ENCODE peak calls at places on chromosomes 6 and 20, in eight cellular contexts. C is iris pigment epithelial cell, F is NCI-H1930, W is activated gamma-delta T cell treated with Interleukin-2 at 50 U/mL for 16 hours, Y is omental fat pad, N is A549, S is HEK293T, U is brain microvascular endothelial cell. Z is an unnamed sample.

GRCh38 chr6:362231-362923 is 29.2 kb upstream of the IRF4 start:
- DNase-seq in C (no peak), F (no peak), W (no peak), Y (no peak), N (no peak), S (no peak), U (no peak), Z (no peak)

GRCh38 chr20:34824026-34824860 is 1.2 kb downstream of the NCOA6 start:
- DNase-seq in C (peak; percentile 33), F (peak; percentile 47), W (peak; percentile 64), Y (peak; percentile 35), N (peak; percentile 80), S (peak; percentile 60), U (peak; percentile 27), Z (peak; percentile 61)

GRCh38 chr20:25394996-25395395 is 4.4 kb upstream of the ABHD12 start:
- DNase-seq in C (no peak), F (no peak), W (no peak), Y (no peak), N (no peak), S (no peak), U (no peak), Z (no peak)

GRCh38 chr6:144582939-144583613 is 297.9 kb downstream of the UTRN start:
- DNase-seq in C (peak; percentile 36), F (no peak), W (peak; percentile 31), Y (no peak), N (no peak), S (peak; percentile 19), U (no peak), Z (peak; percentile 24)

GRCh38 chr20:45983279-45983743 is 11.3 kb upstream of the ZNF335 start:
- DNase-seq in C (no peak), F (no peak), W (no peak), Y (no peak), N (no peak), S (no peak), U (no peak), Z (no peak)

GRCh38 chr6:39642300-39642699 is 82.9 kb downstream of the KIF6 start:
- DNase-seq in C (no peak), F (no peak), W (no peak), Y (no peak), N (no peak), S (no peak), U (no peak), Z (no peak)

GRCh38 chr6:24761193-24761835 is 13.4 kb upstream of the GMNN start:
- DNase-seq in C (no peak), F (no peak), W (no peak), Y (no peak), N (no peak), S (peak; percentile 25), U (no peak), Z (no peak)

GRCh38 chr6:33061987-33062386 is 11.5 kb downstream of the HLA-DPA1 start:
- DNase-seq in C (peak; percentile 28), F (no peak), W (no peak), Y (no peak), N (peak; percentile 18), S (no peak), U (no peak), Z (no peak)

GRCh38 chr6:47303383-47303782 is 6.3 kb downstream of the TNFRSF21 start:
- DNase-seq in C (no peak), F (no peak), W (no peak), Y (no peak), N (no peak), S (no peak), U (no peak), Z (no peak)

GRCh38 chr20:53088786-53089185 is 116.6 kb downstream of the TSHZ2 start:
- DNase-seq in C (no peak), F (no peak), W (no peak), Y (no peak), N (no peak), S (no peak), U (no peak), Z (no peak)

GRCh38 chr20:51799586-51799985 is 2.7 kb downstream of the SALL4 start:
- DNase-seq in C (no peak), F (no peak), W (no peak), Y (no peak), N (no peak), S (no peak), U (no peak), Z (no peak)

GRCh38 chr6:51992834-51993233 is 94.6 kb downstream of the PKHD1 start:
- DNase-seq in C (no peak), F (no peak), W (no peak), Y (no peak), N (no peak), S (no peak), U (no peak), Z (no peak)

GRCh38 chr20:4802522-4802921 is 80.8 kb downstream of the PRND start:
- DNase-seq in C (no peak), F (no peak), W (no peak), Y (no peak), N (no peak), S (no peak), U (no peak), Z (no peak)

GRCh38 chr20:43409041-43409913 is 48.4 kb upstream of the SRSF6 start:
- DNase-seq in C (peak; percentile 36), F (no peak), W (no peak), Y (no peak), N (peak; percentile 48), S (peak; percentile 50), U (peak; percentile 36), Z (peak; percentile 70)

GRCh38 chr6:144151010-144151727 is 852 bp downstream of the STX11 start:
- DNase-seq in C (no peak), F (no peak), W (peak; percentile 58), Y (no peak), N (peak; percentile 3), S (peak; percentile 39), U (no peak), Z (no peak)

GRCh38 chr6:25061289-25061945 is 125.7 kb upstream of the RIPOR2 start:
- DNase-seq in C (peak; percentile 25), F (no peak), W (no peak), Y (no peak), N (no peak), S (no peak), U (peak; percentile 36), Z (peak; percentile 63)

GRCh38 chr6:152701863-152702401 is 4.2 kb downstream of the MYCT1 start:
- DNase-seq in C (peak; percentile 33), F (no peak), W (no peak), Y (no peak), N (no peak), S (no peak), U (no peak), Z (no peak)